ENCODE peak calls at places on chromosomes 7 and 10, in seven cellular contexts. One of them, this sample, is unnamed.

GRCh38 chr7:91083855-91084644 is 180.2 kb upstream of the FZD1 start:
- DNase-seq in MM.1S: no peak
- DNase-seq in AG10803: peak; percentile 18
- DNase-seq in AG09309: no peak
- DNase-seq in GM12864: no peak
- DNase-seq in CD8-positive, alpha-beta T cell: no peak
- DNase-seq in nephron progenitor cell: no peak
- DNase-seq in this sample: no peak

GRCh38 chr10:58701398-58702135 is 188.9 kb downstream of the BICC1 start:
- DNase-seq in MM.1S: no peak
- DNase-seq in AG10803: peak; percentile 99
- DNase-seq in AG09309: peak; percentile 91
- DNase-seq in GM12864: no peak
- DNase-seq in CD8-positive, alpha-beta T cell: no peak
- DNase-seq in nephron progenitor cell: no peak
- DNase-seq in this sample: no peak

GRCh38 chr7:100400656-100401055 is 27.4 kb downstream of the PILRA start:
- DNase-seq in MM.1S: no peak
- DNase-seq in AG10803: no peak
- DNase-seq in AG09309: no peak
- DNase-seq in GM12864: no peak
- DNase-seq in CD8-positive, alpha-beta T cell: no peak
- DNase-seq in nephron progenitor cell: peak; percentile 60
- DNase-seq in this sample: no peak

GRCh38 chr10:122089343-122090015 is 100.5 kb downstream of the TACC2 start:
- DNase-seq in MM.1S: no peak
- DNase-seq in AG10803: no peak
- DNase-seq in AG09309: no peak
- DNase-seq in GM12864: no peak
- DNase-seq in CD8-positive, alpha-beta T cell: no peak
- DNase-seq in nephron progenitor cell: no peak
- DNase-seq in this sample: no peak

GRCh38 chr7:70091362-70091761 is 493.1 kb downstream of the AUTS2 start:
- DNase-seq in MM.1S: no peak
- DNase-seq in AG10803: no peak
- DNase-seq in AG09309: no peak
- DNase-seq in GM12864: no peak
- DNase-seq in CD8-positive, alpha-beta T cell: no peak
- DNase-seq in nephron progenitor cell: no peak
- DNase-seq in this sample: no peak

GRCh38 chr10:119449760-119450461 is 92.6 kb downstream of the RGS10 start:
- DNase-seq in MM.1S: no peak
- DNase-seq in AG10803: peak; percentile 98
- DNase-seq in AG09309: peak; percentile 64
- DNase-seq in GM12864: no peak
- DNase-seq in CD8-positive, alpha-beta T cell: no peak
- DNase-seq in nephron progenitor cell: no peak
- DNase-seq in this sample: no peak

GRCh38 chr10:128316925-128317324 is 190.7 kb upstream of the MKI67 start:
- DNase-seq in MM.1S: no peak
- DNase-seq in AG10803: no peak
- DNase-seq in AG09309: no peak
- DNase-seq in GM12864: no peak
- DNase-seq in CD8-positive, alpha-beta T cell: no peak
- DNase-seq in nephron progenitor cell: no peak
- DNase-seq in this sample: no peak

GRCh38 chr7:146701166-146701565 is 584.6 kb downstream of the CNTNAP2 start:
- DNase-seq in MM.1S: no peak
- DNase-seq in AG10803: no peak
- DNase-seq in AG09309: no peak
- DNase-seq in GM12864: no peak
- DNase-seq in CD8-positive, alpha-beta T cell: no peak
- DNase-seq in nephron progenitor cell: no peak
- DNase-seq in this sample: no peak

GRCh38 chr7:106504207-106504606 is 156.8 kb downstream of the CCDC71L start:
- DNase-seq in MM.1S: no peak
- DNase-seq in AG10803: no peak
- DNase-seq in AG09309: no peak
- DNase-seq in GM12864: no peak
- DNase-seq in CD8-positive, alpha-beta T cell: no peak
- DNase-seq in nephron progenitor cell: no peak
- DNase-seq in this sample: no peak

GRCh38 chr7:73586911-73587310 is 8.5 kb upstream of the TBL2 start:
- DNase-seq in MM.1S: no peak
- DNase-seq in AG10803: no peak
- DNase-seq in AG09309: no peak
- DNase-seq in GM12864: no peak
- DNase-seq in CD8-positive, alpha-beta T cell: no peak
- DNase-seq in nephron progenitor cell: no peak
- DNase-seq in this sample: no peak

GRCh38 chr10:124601431-124602120 is 140.0 kb downstream of the LHPP start:
- DNase-seq in MM.1S: no peak
- DNase-seq in AG10803: no peak
- DNase-seq in AG09309: no peak
- DNase-seq in GM12864: no peak
- DNase-seq in CD8-positive, alpha-beta T cell: no peak
- DNase-seq in nephron progenitor cell: no peak
- DNase-seq in this sample: no peak

GRCh38 chr10:15472431-15473400 is 101.6 kb upstream of the FAM171A1 start:
- DNase-seq in MM.1S: no peak
- DNase-seq in AG10803: peak; percentile 91
- DNase-seq in AG09309: peak; percentile 46
- DNase-seq in GM12864: no peak
- DNase-seq in CD8-positive, alpha-beta T cell: no peak
- DNase-seq in nephron progenitor cell: no peak
- DNase-seq in this sample: no peak

GRCh38 chr10:29827512-29827911 is 192.7 kb upstream of the SVIL start:
- DNase-seq in MM.1S: no peak
- DNase-seq in AG10803: no peak
- DNase-seq in AG09309: no peak
- DNase-seq in GM12864: no peak
- DNase-seq in CD8-positive, alpha-beta T cell: no peak
- DNase-seq in nephron progenitor cell: no peak
- DNase-seq in this sample: no peak

GRCh38 chr10:5659702-5660528 is 6.5 kb downstream of the ASB13 start:
- DNase-seq in MM.1S: no peak
- DNase-seq in AG10803: peak; percentile 73
- DNase-seq in AG09309: no peak
- DNase-seq in GM12864: peak; percentile 24
- DNase-seq in CD8-positive, alpha-beta T cell: no peak
- DNase-seq in nephron progenitor cell: no peak
- DNase-seq in this sample: peak; percentile 60

GRCh38 chr7:50751136-50751535 is 31.6 kb downstream of the GRB10 start:
- DNase-seq in MM.1S: no peak
- DNase-seq in AG10803: no peak
- DNase-seq in AG09309: no peak
- DNase-seq in GM12864: no peak
- DNase-seq in CD8-positive, alpha-beta T cell: no peak
- DNase-seq in nephron progenitor cell: no peak
- DNase-seq in this sample: no peak

GRCh38 chr10:74011016-74011415 is 13.1 kb downstream of the VCL start:
- DNase-seq in MM.1S: no peak
- DNase-seq in AG10803: no peak
- DNase-seq in AG09309: no peak
- DNase-seq in GM12864: no peak
- DNase-seq in CD8-positive, alpha-beta T cell: no peak
- DNase-seq in nephron progenitor cell: no peak
- DNase-seq in this sample: no peak

GRCh38 chr10:128063736-128064614 is 62.2 kb downstream of the MKI67 start:
- DNase-seq in MM.1S: no peak
- DNase-seq in AG10803: no peak
- DNase-seq in AG09309: no peak
- DNase-seq in GM12864: no peak
- DNase-seq in CD8-positive, alpha-beta T cell: no peak
- DNase-seq in nephron progenitor cell: no peak
- DNase-seq in this sample: peak; percentile 62

GRCh38 chr10:71081912-71082311 is 130.5 kb upstream of the UNC5B start:
- DNase-seq in MM.1S: no peak
- DNase-seq in AG10803: no peak
- DNase-seq in AG09309: no peak
- DNase-seq in GM12864: no peak
- DNase-seq in CD8-positive, alpha-beta T cell: no peak
- DNase-seq in nephron progenitor cell: no peak
- DNase-seq in this sample: no peak

GRCh38 chr10:60985946-60986345 is 42.0 kb upstream of the RHOBTB1 start:
- DNase-seq in MM.1S: no peak
- DNase-seq in AG10803: peak; percentile 11
- DNase-seq in AG09309: no peak
- DNase-seq in GM12864: no peak
- DNase-seq in CD8-positive, alpha-beta T cell: no peak
- DNase-seq in nephron progenitor cell: no peak
- DNase-seq in this sample: no peak

GRCh38 chr7:9869566-9869965 is 1104.1 kb upstream of the PHF14 start:
- DNase-seq in MM.1S: no peak
- DNase-seq in AG10803: no peak
- DNase-seq in AG09309: no peak
- DNase-seq in GM12864: no peak
- DNase-seq in CD8-positive, alpha-beta T cell: no peak
- DNase-seq in nephron progenitor cell: no peak
- DNase-seq in this sample: no peak

GRCh38 chr10:20748551-20748950 is 148.6 kb downstream of the NEBL start:
- DNase-seq in MM.1S: no peak
- DNase-seq in AG10803: no peak
- DNase-seq in AG09309: no peak
- DNase-seq in GM12864: no peak
- DNase-seq in CD8-positive, alpha-beta T cell: no peak
- DNase-seq in nephron progenitor cell: no peak
- DNase-seq in this sample: no peak

GRCh38 chr7:154532771-154533170 is 470.2 kb downstream of the PAXIP1 start:
- DNase-seq in MM.1S: no peak
- DNase-seq in AG10803: no peak
- DNase-seq in AG09309: no peak
- DNase-seq in GM12864: no peak
- DNase-seq in CD8-positive, alpha-beta T cell: no peak
- DNase-seq in nephron progenitor cell: no peak
- DNase-seq in this sample: no peak

GRCh38 chr7:108794466-108794865 is 224.8 kb downstream of the DNAJB9 start:
- DNase-seq in MM.1S: no peak
- DNase-seq in AG10803: no peak
- DNase-seq in AG09309: no peak
- DNase-seq in GM12864: no peak
- DNase-seq in CD8-positive, alpha-beta T cell: no peak
- DNase-seq in nephron progenitor cell: no peak
- DNase-seq in this sample: no peak

GRCh38 chr10:119469325-119469707 is 73.2 kb downstream of the RGS10 start:
- DNase-seq in MM.1S: no peak
- DNase-seq in AG10803: no peak
- DNase-seq in AG09309: no peak
- DNase-seq in GM12864: no peak
- DNase-seq in CD8-positive, alpha-beta T cell: no peak
- DNase-seq in nephron progenitor cell: no peak
- DNase-seq in this sample: no peak

GRCh38 chr7:18469332-18469731 is 26.2 kb upstream of the HDAC9 start:
- DNase-seq in MM.1S: no peak
- DNase-seq in AG10803: peak; percentile 5
- DNase-seq in AG09309: peak; percentile 29
- DNase-seq in GM12864: no peak
- DNase-seq in CD8-positive, alpha-beta T cell: no peak
- DNase-seq in nephron progenitor cell: no peak
- DNase-seq in this sample: peak; percentile 13

GRCh38 chr10:78572565-78572964 is 496.2 kb upstream of the ZMIZ1 start:
- DNase-seq in MM.1S: no peak
- DNase-seq in AG10803: peak; percentile 83
- DNase-seq in AG09309: no peak
- DNase-seq in GM12864: no peak
- DNase-seq in CD8-positive, alpha-beta T cell: no peak
- DNase-seq in nephron progenitor cell: no peak
- DNase-seq in this sample: no peak

GRCh38 chr10:11881028-11881476 is 57.9 kb downstream of the PROSER2 start:
- DNase-seq in MM.1S: no peak
- DNase-seq in AG10803: no peak
- DNase-seq in AG09309: no peak
- DNase-seq in GM12864: no peak
- DNase-seq in CD8-positive, alpha-beta T cell: no peak
- DNase-seq in nephron progenitor cell: no peak
- DNase-seq in this sample: no peak

GRCh38 chr10:11881477-11882417 is 58.6 kb downstream of the PROSER2 start:
- DNase-seq in MM.1S: no peak
- DNase-seq in AG10803: peak; percentile 25
- DNase-seq in AG09309: no peak
- DNase-seq in GM12864: no peak
- DNase-seq in CD8-positive, alpha-beta T cell: no peak
- DNase-seq in nephron progenitor cell: no peak
- DNase-seq in this sample: no peak

GRCh38 chr10:11878776-11879175 is 55.6 kb downstream of the PROSER2 start:
- DNase-seq in MM.1S: no peak
- DNase-seq in AG10803: no peak
- DNase-seq in AG09309: no peak
- DNase-seq in GM12864: no peak
- DNase-seq in CD8-positive, alpha-beta T cell: no peak
- DNase-seq in nephron progenitor cell: no peak
- DNase-seq in this sample: no peak

GRCh38 chr10:11879387-11880168 is 56.4 kb downstream of the PROSER2 start:
- DNase-seq in MM.1S: no peak
- DNase-seq in AG10803: no peak
- DNase-seq in AG09309: no peak
- DNase-seq in GM12864: no peak
- DNase-seq in CD8-positive, alpha-beta T cell: no peak
- DNase-seq in nephron progenitor cell: no peak
- DNase-seq in this sample: no peak

GRCh38 chr10:11880169-11881027 is 57.2 kb downstream of the PROSER2 start:
- DNase-seq in MM.1S: no peak
- DNase-seq in AG10803: no peak
- DNase-seq in AG09309: no peak
- DNase-seq in GM12864: no peak
- DNase-seq in CD8-positive, alpha-beta T cell: no peak
- DNase-seq in nephron progenitor cell: no peak
- DNase-seq in this sample: no peak
- TF ChIP-seq CTCF in MM.1S: no peak
- TF ChIP-seq CTCF in AG10803: no peak
- TF ChIP-seq CTCF in AG09309: no peak
- TF ChIP-seq CTCF in GM12864: no peak
- TF ChIP-seq CTCF in CD8-positive, alpha-beta T cell: no peak
- TF ChIP-seq CTCF in nephron progenitor cell: no peak
- TF ChIP-seq CTCF in this sample: no peak

GRCh38 chr10:116026315-116026714 is 246.7 kb downstream of the GFRA1 start:
- DNase-seq in MM.1S: no peak
- DNase-seq in AG10803: no peak
- DNase-seq in AG09309: no peak
- DNase-seq in GM12864: no peak
- DNase-seq in CD8-positive, alpha-beta T cell: no peak
- DNase-seq in nephron progenitor cell: no peak
- DNase-seq in this sample: no peak
- TF ChIP-seq CTCF in MM.1S: no peak
- TF ChIP-seq CTCF in AG10803: peak; percentile 4
- TF ChIP-seq CTCF in AG09309: no peak
- TF ChIP-seq CTCF in GM12864: no peak
- TF ChIP-seq CTCF in CD8-positive, alpha-beta T cell: no peak
- TF ChIP-seq CTCF in nephron progenitor cell: no peak
- TF ChIP-seq CTCF in this sample: no peak

GRCh38 chr7:117690147-117690546 is 183.1 kb downstream of the CTTNBP2 start:
- DNase-seq in MM.1S: no peak
- DNase-seq in AG10803: no peak
- DNase-seq in AG09309: no peak
- DNase-seq in GM12864: no peak
- DNase-seq in CD8-positive, alpha-beta T cell: no peak
- DNase-seq in nephron progenitor cell: no peak
- DNase-seq in this sample: no peak
- TF ChIP-seq CTCF in MM.1S: no peak
- TF ChIP-seq CTCF in AG10803: no peak
- TF ChIP-seq CTCF in AG09309: no peak
- TF ChIP-seq CTCF in GM12864: no peak
- TF ChIP-seq CTCF in CD8-positive, alpha-beta T cell: no peak
- TF ChIP-seq CTCF in nephron progenitor cell: no peak
- TF ChIP-seq CTCF in this sample: no peak

GRCh38 chr10:283916-284356 is 148.7 kb downstream of the ZMYND11 start:
- DNase-seq in MM.1S: peak; percentile 45
- DNase-seq in AG10803: no peak
- DNase-seq in AG09309: no peak
- DNase-seq in GM12864: peak; percentile 79
- DNase-seq in CD8-positive, alpha-beta T cell: no peak
- DNase-seq in nephron progenitor cell: no peak
- DNase-seq in this sample: peak; percentile 77
- TF ChIP-seq CTCF in MM.1S: peak; percentile 9
- TF ChIP-seq CTCF in AG10803: no peak
- TF ChIP-seq CTCF in AG09309: no peak
- TF ChIP-seq CTCF in GM12864: peak; percentile 22
- TF ChIP-seq CTCF in CD8-positive, alpha-beta T cell: no peak
- TF ChIP-seq CTCF in nephron progenitor cell: no peak
- TF ChIP-seq CTCF in this sample: no peak

This sample was measured in GM10248.